ENCODE peak calls at places on chromosomes 1 and 21, in seven cellular contexts. V is iPS-NIHi11; J is activated CD4-positive, alpha-beta T cell treated with anti-CD3 and anti-CD28 coated beads for 24 hours; O is iris pigment epithelial cell; T is EL; E is T-cell; Q is left ventricle myocardium inferior. U is an unnamed sample.
A peak's percentile ranks its signal among the peaks of the same experiment; 100 is the strongest.

GRCh38 chr1:21909787-21910503 is 27.2 kb downstream of the HSPG2 start:
- DNase-seq in V (no peak), J (no peak), O (peak; percentile 63), T (no peak), E (peak; percentile 6), Q (peak; percentile 78), U (no peak)

GRCh38 chr21:40176732-40177131 is 309.5 kb downstream of the PCP4 start:
- DNase-seq in V (no peak), J (no peak), O (no peak), T (no peak), E (no peak), Q (no peak), U (no peak)

GRCh38 chr21:29133241-29133640 is 2.8 kb downstream of the MAP3K7CL start:
- DNase-seq in V (no peak), J (no peak), O (no peak), T (no peak), E (no peak), Q (no peak), U (no peak)

GRCh38 chr1:18950415-18951026 is 6.0 kb downstream of the IFFO2 start:
- DNase-seq in V (no peak), J (no peak), O (no peak), T (peak; percentile 35), E (no peak), Q (peak; percentile 69), U (no peak)

GRCh38 chr1:153627797-153628626 is at the start of gene S100A1:
- DNase-seq in V (no peak), J (no peak), O (no peak), T (no peak), E (no peak), Q (peak; percentile 81), U (no peak)

GRCh38 chr1:108877324-108877812 is 583 bp downstream of the GPSM2 start:
- DNase-seq in V (no peak), J (no peak), O (peak; percentile 35), T (peak; percentile 41), E (no peak), Q (no peak), U (no peak)

GRCh38 chr1:67525053-67525760 is 95.0 kb upstream of the SERBP1 start:
- DNase-seq in V (no peak), J (no peak), O (no peak), T (no peak), E (no peak), Q (no peak), U (no peak)

GRCh38 chr21:15809818-15810217 is 80.0 kb downstream of the USP25 start:
- DNase-seq in V (no peak), J (no peak), O (peak; percentile 89), T (peak; percentile 39), E (no peak), Q (no peak), U (no peak)

GRCh38 chr1:170555370-170555769 is 23.4 kb downstream of the GORAB start:
- DNase-seq in V (no peak), J (no peak), O (peak; percentile 39), T (peak; percentile 30), E (no peak), Q (no peak), U (no peak)

U was measured in activated CD4-positive, CD25-positive, alpha-beta regulatory T cell treated with anti-CD3 and anti-CD28 coated beads, Interleukin-2, amount 50 U/mL, for 16 hours.